ENCODE peak calls at places on chromosomes 7 and 10, in ten cellular contexts. F is CD8-positive, alpha-beta T cell; L is body of pancreas; U is right lobe of liver; N is BE2C; C is suprapubic skin; D is spleen; Z is upper lobe of right lung; H is GM23338; E is ovary. X is an unnamed sample. For H3K4me1, the result is how much of the 10 kb centered on the place peaks cover.

GRCh38 chr7:75776295-75776971 is 4.4 kb upstream of the CCL26 start:
- DNase-seq in U (no peak), H (no peak), F (peak), Z (no peak), E (no peak), D (no peak), N (no peak), C (no peak), L (no peak), X (peak)

GRCh38 chr7:46525876-46526275 is 604.8 kb upstream of the IGFBP3 start:
- DNase-seq in L (peak), C (no peak), Z (no peak), F (no peak), N (peak), D (no peak), H (no peak), E (no peak), U (peak), X (no peak)

GRCh38 chr7:120733143-120733542 is 124.8 kb downstream of the TSPAN12 start:
- DNase-seq in H (no peak), C (no peak), E (no peak), Z (no peak), F (no peak), L (no peak), N (no peak), U (no peak), D (no peak), X (no peak)

GRCh38 chr7:50466815-50467569 is 16.8 kb upstream of the FIGNL1 start:
- DNase-seq in L (no peak), H (no peak), E (no peak), F (no peak), Z (no peak), N (no peak), U (no peak), D (peak), C (no peak), X (no peak)

GRCh38 chr7:107659666-107660065 is 962 bp upstream of the SLC26A4 start:
- DNase-seq in F (no peak), L (no peak), Z (no peak), U (no peak), N (no peak), H (no peak), C (no peak), D (no peak), E (no peak), X (no peak)

GRCh38 chr10:91188889-91189288 is 31.6 kb upstream of the PCGF5 start:
- DNase-seq in N (no peak), L (no peak), U (no peak), E (no peak), C (no peak), F (no peak), Z (no peak), D (no peak), H (no peak), X (no peak)

GRCh38 chr10:22453948-22454347 is 108.7 kb downstream of the SPAG6 start:
- DNase-seq in Z (no peak), E (no peak), L (no peak), H (no peak), D (no peak), U (no peak), N (peak), F (no peak), C (no peak), X (no peak)

GRCh38 chr7:36946401-36946739 is 222.1 kb upstream of the AOAH start:
- DNase-seq in N (no peak), F (no peak), L (no peak), Z (no peak), U (no peak), D (no peak), E (no peak), H (no peak), C (no peak), X (no peak)

GRCh38 chr7:7157177-7157886 is 25.0 kb upstream of the C1GALT1 start:
- DNase-seq in D (no peak), E (no peak), L (no peak), Z (no peak), H (no peak), C (no peak), F (peak), U (no peak), N (no peak), X (peak)

GRCh38 chr7:135938563-135938962 is 38.6 kb downstream of the MTPN start:
- DNase-seq in L (no peak), C (no peak), F (no peak), Z (no peak), U (no peak), D (no peak), E (no peak), H (no peak), N (no peak), X (no peak)

GRCh38 chr7:1853619-1854520 is 183.8 kb downstream of the ELFN1 start:
- DNase-seq in N (peak), E (no peak), L (peak), U (peak), D (peak), F (no peak), H (no peak), Z (peak), C (peak), X (no peak)

GRCh38 chr7:1020849-1021251 is 23.5 kb upstream of the GPR146 start:
- DNase-seq in F (no peak), U (no peak), C (no peak), H (no peak), L (no peak), E (no peak), D (peak), Z (no peak), N (no peak), X (no peak)

GRCh38 chr10:102517553-102517952 is 13.8 kb downstream of the SUFU start:
- DNase-seq in H (no peak), E (no peak), Z (no peak), D (peak), N (no peak), C (no peak), U (no peak), L (no peak), F (no peak), X (no peak)

GRCh38 chr10:77619964-77620703 is 17.5 kb downstream of the KCNMA1 start:
- DNase-seq in L (no peak), C (no peak), E (no peak), N (no peak), H (no peak), U (peak), F (no peak), D (no peak), Z (no peak), X (no peak)
- H3K4me1 ChIP-seq in L (under half), C (under half), E (under half), N (under half), H (under half), U (under half), F (under half), D (under half), Z (under half), X (under half)

GRCh38 chr7:151057737-151057988 is at the start of gene CDK5:
- DNase-seq in Z (no peak), L (no peak), E (no peak), U (no peak), F (no peak), D (no peak), N (no peak), H (no peak), C (no peak), X (no peak)

GRCh38 chr7:151057038-151057736 is 510 bp downstream of the CDK5 start:
- DNase-seq in U (no peak), F (no peak), H (peak), E (no peak), D (no peak), L (no peak), Z (no peak), C (no peak), N (no peak), X (no peak)

GRCh38 chr7:151058766-151059361 is 525 bp upstream of the SLC4A2 start:
- DNase-seq in F (no peak), N (no peak), C (no peak), E (no peak), U (no peak), L (peak), H (no peak), Z (no peak), D (peak), X (no peak)

GRCh38 chr7:151059362-151060112 is at the start of gene SLC4A2:
- DNase-seq in Z (peak), N (peak), E (peak), H (peak), U (peak), L (peak), C (peak), D (peak), F (peak), X (peak)

DNA sequence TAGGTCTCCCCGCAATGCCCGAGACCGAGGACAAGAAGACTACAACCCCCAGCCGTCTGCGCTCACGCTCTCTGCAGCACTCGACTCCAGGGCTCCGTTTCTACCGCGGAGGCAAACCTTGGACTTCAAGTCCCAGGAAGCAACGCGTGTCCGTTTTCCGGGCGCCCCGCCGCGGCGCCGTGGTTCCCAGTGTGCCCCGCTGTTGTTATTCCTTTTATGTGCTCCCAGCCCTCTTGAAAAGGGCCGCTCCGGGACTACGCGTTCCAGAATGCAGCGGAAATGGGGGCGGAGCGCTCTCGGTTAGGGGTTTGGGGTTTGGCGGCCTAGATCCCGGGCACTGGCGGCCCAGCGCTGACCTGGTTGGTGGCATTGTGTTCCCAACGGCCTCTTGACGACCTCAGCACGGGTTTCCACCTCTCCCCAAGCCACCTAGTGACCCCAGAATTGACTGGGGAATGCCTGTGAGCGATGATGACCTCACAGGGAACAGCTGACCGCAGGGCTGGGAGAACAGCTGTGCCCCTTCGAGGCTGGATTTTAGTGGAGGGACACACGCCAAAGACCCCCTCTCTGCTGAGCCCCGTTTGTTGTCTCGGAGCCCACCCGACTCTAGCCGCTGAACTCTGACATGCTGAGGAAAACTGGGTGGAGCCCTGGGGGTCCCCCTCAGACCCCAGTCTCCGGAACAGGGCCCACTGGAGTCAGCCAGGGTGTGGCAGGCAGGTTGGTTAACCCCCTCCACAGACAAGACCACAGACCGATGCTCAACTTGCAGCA is 480 bp upstream of the CDK5 start:
- DNase-seq in E (peak), D (peak), Z (peak), C (peak), H (peak), U (peak), N (peak), L (peak), F (peak), X (peak)
- H3K4me1 ChIP-seq in E (under half), D (under half), Z (under half), C (half or more), H (under half), U (under half), N (under half), L (under half), F (under half), X (under half)

GRCh38 chr10:132579027-132579859 is 41.7 kb downstream of the INPP5A start:
- DNase-seq in L (no peak), D (no peak), Z (no peak), E (no peak), U (no peak), H (no peak), N (no peak), F (no peak), C (peak), X (no peak)
- H3K4me1 ChIP-seq in L (under half), D (under half), Z (under half), E (under half), U (under half), H (under half), N (under half), F (under half), C (under half), X (under half)

DNA sequence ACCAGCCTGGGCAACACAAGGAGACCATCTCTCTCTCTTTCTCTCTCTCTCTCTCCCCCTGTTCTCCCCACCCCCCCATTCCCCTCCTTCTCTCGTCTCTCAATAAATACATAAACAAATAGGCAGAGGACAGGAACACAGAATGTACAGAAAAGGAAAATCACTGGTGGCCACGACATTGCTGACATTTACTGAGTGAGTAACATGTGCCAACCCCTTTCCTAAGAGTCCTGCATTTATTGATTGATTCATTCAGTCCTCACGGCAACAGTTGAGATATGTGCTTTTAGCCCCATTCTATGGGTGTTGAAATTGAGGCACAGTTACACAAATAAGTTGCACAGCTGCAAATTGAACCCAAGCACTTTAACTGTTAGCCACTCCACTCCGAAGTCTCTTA is 114.3 kb upstream of the SAMD8 start:
- DNase-seq in E (no peak), F (no peak), H (no peak), D (no peak), U (no peak), C (no peak), Z (no peak), L (no peak), N (no peak), X (no peak)
- H3K4me1 ChIP-seq in E (under half), F (under half), H (under half), D (under half), U (under half), C (under half), Z (under half), L (under half), N (under half), X (under half)

GRCh38 chr10:71743866-71744265 is 24.3 kb upstream of the C10orf105 start:
- DNase-seq in H (no peak), E (no peak), L (no peak), D (no peak), U (no peak), F (no peak), N (no peak), Z (no peak), C (no peak), X (no peak)
- H3K4me1 ChIP-seq in H (under half), E (under half), L (under half), D (half or more), U (under half), F (half or more), N (under half), Z (under half), C (half or more), X (half or more)

DNA sequence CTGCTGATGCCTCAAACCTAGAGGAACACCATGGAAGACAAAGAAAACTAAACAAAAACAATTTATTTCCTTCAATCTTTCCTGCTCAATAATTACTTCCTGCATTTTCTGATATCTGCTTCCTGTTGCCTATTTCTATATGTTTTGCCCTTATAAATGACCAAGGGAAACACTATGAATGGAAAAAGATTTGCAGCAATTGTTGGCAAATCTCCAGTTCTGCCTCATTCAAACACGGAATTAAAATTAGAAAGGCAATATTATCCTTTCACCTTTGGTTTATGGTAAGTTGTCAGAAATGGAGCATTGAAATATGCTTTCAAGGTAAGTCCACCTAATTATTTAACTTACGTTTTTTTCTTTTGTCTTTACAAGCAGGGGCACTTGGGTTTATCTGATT is 552.2 kb upstream of the ANKRD30A start:
- DNase-seq in E (no peak), H (no peak), D (no peak), L (no peak), U (no peak), Z (no peak), C (no peak), N (no peak), F (no peak), X (no peak)
- H3K4me1 ChIP-seq in E (under half), H (under half), D (under half), L (under half), U (under half), Z (under half), C (under half), N (under half), F (under half), X (under half)

GRCh38 chr10:13717571-13717935 is 130.8 kb downstream of the PRPF18 start:
- DNase-seq in D (no peak), H (no peak), C (no peak), N (no peak), Z (no peak), L (no peak), E (no peak), U (no peak), F (no peak), X (no peak)

GRCh38 chr10:13716161-13717071 is 129.7 kb downstream of the PRPF18 start:
- DNase-seq in N (no peak), U (no peak), Z (no peak), E (no peak), H (no peak), L (no peak), F (no peak), D (no peak), C (no peak), X (no peak)

GRCh38 chr10:13712799-13713581 is 126.2 kb downstream of the PRPF18 start:
- DNase-seq in N (no peak), E (no peak), D (peak), C (peak), U (peak), L (peak), F (peak), Z (peak), H (no peak), X (no peak)

GRCh38 chr10:13717936-13718772 is 131.4 kb downstream of the PRPF18 start:
- DNase-seq in L (peak), F (peak), C (peak), Z (peak), N (no peak), E (peak), U (peak), D (peak), H (no peak), X (peak)

GRCh38 chr10:13715091-13715490 is 128.3 kb downstream of the PRPF18 start:
- DNase-seq in E (no peak), D (no peak), U (no peak), C (no peak), L (no peak), N (no peak), F (no peak), H (no peak), Z (no peak), X (no peak)
- H3K4me1 ChIP-seq in E (under half), D (under half), U (under half), C (under half), L (under half), N (under half), F (under half), H (under half), Z (under half), X (under half)

GRCh38 chr10:100004805-100005510 is 4.8 kb downstream of the DNMBP start:
- DNase-seq in H (no peak), U (no peak), E (no peak), Z (no peak), C (no peak), N (no peak), F (no peak), L (no peak), D (no peak), X (no peak)
- H3K4me1 ChIP-seq in H (under half), U (under half), E (under half), Z (under half), C (half or more), N (under half), F (under half), L (under half), D (under half), X (under half)

X was measured in naive thymus-derived CD4-positive, alpha-beta T cell.